ENCODE peak calls at places on chromosomes 11 and 22, in four cellular contexts. One of them, this sample, is unnamed.

GRCh38 chr22:25497269-25497668 is 67.2 kb upstream of the GRK3 start:
- DNase-seq in AG09319: no peak
- DNase-seq in ovary: no peak
- DNase-seq in choroid plexus epithelial cell: peak
- DNase-seq in this sample: no peak

GRCh38 chr22:30876925-30877553 is 91.5 kb downstream of the MORC2 start:
- DNase-seq in choroid plexus epithelial cell: peak
- DNase-seq in AG09319: no peak
- DNase-seq in ovary: peak
- DNase-seq in this sample: peak

GRCh38 chr11:44088377-44088776 is 7.1 kb upstream of the EXT2 start:
- DNase-seq in AG09319: no peak
- DNase-seq in choroid plexus epithelial cell: no peak
- DNase-seq in ovary: no peak
- DNase-seq in this sample: no peak

GRCh38 chr11:113632981-113633380 is 73.1 kb downstream of the TMPRSS5 start:
- DNase-seq in choroid plexus epithelial cell: peak
- DNase-seq in ovary: no peak
- DNase-seq in AG09319: no peak
- DNase-seq in this sample: no peak

GRCh38 chr11:122895591-122895990 is 13.0 kb downstream of the JHY start:
- DNase-seq in choroid plexus epithelial cell: no peak
- DNase-seq in ovary: no peak
- DNase-seq in AG09319: no peak
- DNase-seq in this sample: no peak

GRCh38 chr11:87892291-87892690 is 283.0 kb downstream of the RAB38 start:
- DNase-seq in choroid plexus epithelial cell: no peak
- DNase-seq in ovary: no peak
- DNase-seq in AG09319: no peak
- DNase-seq in this sample: no peak

GRCh38 chr22:47030143-47030641 is 267.7 kb downstream of the TBC1D22A start:
- DNase-seq in AG09319: no peak
- DNase-seq in ovary: no peak
- DNase-seq in choroid plexus epithelial cell: no peak
- DNase-seq in this sample: no peak

GRCh38 chr11:10041803-10042202 is 252.2 kb downstream of the SBF2 start:
- DNase-seq in ovary: no peak
- DNase-seq in AG09319: no peak
- DNase-seq in choroid plexus epithelial cell: no peak
- DNase-seq in this sample: no peak

GRCh38 chr22:35589071-35589735 is 27.9 kb downstream of the MB start:
- DNase-seq in AG09319: peak
- DNase-seq in ovary: peak
- DNase-seq in choroid plexus epithelial cell: peak
- DNase-seq in this sample: peak

GRCh38 chr22:24706050-24706449 is 68.5 kb downstream of the PIWIL3 start:
- DNase-seq in AG09319: no peak
- DNase-seq in choroid plexus epithelial cell: peak
- DNase-seq in ovary: no peak
- DNase-seq in this sample: no peak

GRCh38 chr11:62508336-62509058 is 38.1 kb downstream of the AHNAK start:
- DNase-seq in choroid plexus epithelial cell: peak
- DNase-seq in ovary: peak
- DNase-seq in AG09319: no peak
- DNase-seq in this sample: peak

GRCh38 chr11:44564198-44564597 is 1.3 kb upstream of the CD82 start:
- DNase-seq in AG09319: no peak
- DNase-seq in choroid plexus epithelial cell: no peak
- DNase-seq in ovary: peak
- DNase-seq in this sample: no peak

GRCh38 chr11:95832763-95833162 is 42.5 kb downstream of the CEP57 start:
- DNase-seq in choroid plexus epithelial cell: peak
- DNase-seq in ovary: no peak
- DNase-seq in AG09319: no peak
- DNase-seq in this sample: no peak

GRCh38 chr22:44405661-44406060 is 92.4 kb downstream of the RTL6 start:
- DNase-seq in choroid plexus epithelial cell: no peak
- DNase-seq in ovary: no peak
- DNase-seq in AG09319: no peak
- DNase-seq in this sample: no peak

GRCh38 chr11:5291207-5291838 is 10.4 kb downstream of the OR51B4 start:
- DNase-seq in choroid plexus epithelial cell: peak
- DNase-seq in AG09319: no peak
- DNase-seq in ovary: no peak
- DNase-seq in this sample: no peak

GRCh38 chr11:119366690-119367620 is 14.5 kb downstream of the USP2 start:
- DNase-seq in AG09319: no peak
- DNase-seq in ovary: no peak
- DNase-seq in choroid plexus epithelial cell: no peak
- DNase-seq in this sample: peak

GRCh38 chr11:75523189-75523588 is 2.6 kb downstream of the GDPD5 start:
- DNase-seq in choroid plexus epithelial cell: no peak
- DNase-seq in AG09319: no peak
- DNase-seq in ovary: no peak
- DNase-seq in this sample: no peak

GRCh38 chr11:117380676-117381075 is 53.0 kb downstream of the CEP164 start:
- DNase-seq in choroid plexus epithelial cell: no peak
- DNase-seq in ovary: no peak
- DNase-seq in AG09319: no peak
- DNase-seq in this sample: no peak

GRCh38 chr22:36197065-36197440 is 4.6 kb downstream of the APOL4 start:
- DNase-seq in choroid plexus epithelial cell: peak
- DNase-seq in AG09319: peak
- DNase-seq in ovary: peak
- DNase-seq in this sample: peak

GRCh38 chr11:85096939-85097338 is 530.2 kb downstream of the DLG2 start:
- DNase-seq in choroid plexus epithelial cell: no peak
- DNase-seq in ovary: no peak
- DNase-seq in AG09319: no peak
- DNase-seq in this sample: no peak

GRCh38 chr11:76770642-76771445 is 12.3 kb upstream of the TSKU start:
- DNase-seq in AG09319: peak
- DNase-seq in choroid plexus epithelial cell: peak
- DNase-seq in ovary: peak
- DNase-seq in this sample: no peak

GRCh38 chr11:44561964-44562734 is 3.3 kb upstream of the CD82 start:
- DNase-seq in ovary: no peak
- DNase-seq in choroid plexus epithelial cell: no peak
- DNase-seq in AG09319: no peak
- DNase-seq in this sample: no peak

GRCh38 chr11:2579315-2580060 is 120.3 kb downstream of the KCNQ1OT1 start:
- DNase-seq in AG09319: no peak
- DNase-seq in choroid plexus epithelial cell: no peak
- DNase-seq in ovary: peak
- DNase-seq in this sample: peak

GRCh38 chr11:85088286-85088685 is 538.9 kb downstream of the DLG2 start:
- DNase-seq in AG09319: no peak
- DNase-seq in choroid plexus epithelial cell: peak
- DNase-seq in ovary: no peak
- DNase-seq in this sample: no peak

GRCh38 chr11:12827929-12828812 is 153.9 kb downstream of the TEAD1 start:
- DNase-seq in choroid plexus epithelial cell: peak
- DNase-seq in AG09319: no peak
- DNase-seq in ovary: no peak
- DNase-seq in this sample: no peak

GRCh38 chr11:130816516-130816915 is 99.8 kb downstream of the SNX19 start:
- DNase-seq in ovary: no peak
- DNase-seq in choroid plexus epithelial cell: no peak
- DNase-seq in AG09319: no peak
- DNase-seq in this sample: no peak

GRCh38 chr11:65698205-65698604 is 13.8 kb upstream of the KAT5 start:
- DNase-seq in AG09319: no peak
- DNase-seq in ovary: no peak
- DNase-seq in choroid plexus epithelial cell: no peak
- DNase-seq in this sample: no peak

DNA sequence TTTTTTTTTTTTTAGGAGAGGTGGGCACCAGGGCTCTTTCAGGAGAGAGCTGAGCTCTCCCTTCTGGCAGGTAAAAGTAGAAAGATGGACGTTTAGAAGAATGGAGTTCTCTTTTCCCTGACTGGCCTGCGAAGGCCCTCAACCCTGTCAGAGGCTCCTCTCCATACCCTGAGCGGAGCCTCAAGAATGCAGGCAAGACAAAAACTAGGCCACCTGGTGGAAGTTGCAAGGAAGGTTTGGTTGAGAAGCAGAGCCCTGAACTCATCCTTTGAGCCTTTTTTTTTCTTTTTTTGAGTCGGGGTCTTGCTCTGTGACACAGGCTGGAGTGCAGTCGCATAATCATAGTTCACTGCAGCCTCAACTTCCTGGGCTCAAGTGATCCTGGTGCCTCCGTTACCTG is 1.4 kb downstream of the OTOG start:
- DNase-seq in ovary: no peak
- DNase-seq in AG09319: no peak
- DNase-seq in choroid plexus epithelial cell: no peak
- DNase-seq in this sample: no peak
- TF ChIP-seq CTCF in ovary: no peak
- TF ChIP-seq CTCF in AG09319: no peak
- TF ChIP-seq CTCF in choroid plexus epithelial cell: peak
- TF ChIP-seq CTCF in this sample: no peak

GRCh38 chr11:60831501-60832079 is 10.3 kb upstream of the CCDC86 start:
- DNase-seq in AG09319: no peak
- DNase-seq in choroid plexus epithelial cell: no peak
- DNase-seq in ovary: no peak
- DNase-seq in this sample: no peak

GRCh38 chr11:60834742-60835141 is 7.2 kb upstream of the CCDC86 start:
- DNase-seq in ovary: no peak
- DNase-seq in AG09319: no peak
- DNase-seq in choroid plexus epithelial cell: no peak
- DNase-seq in this sample: no peak

GRCh38 chr11:60835472-60835871 is 6.4 kb upstream of the CCDC86 start:
- DNase-seq in choroid plexus epithelial cell: no peak
- DNase-seq in ovary: no peak
- DNase-seq in AG09319: no peak
- DNase-seq in this sample: no peak

GRCh38 chr11:60830478-60831142 is 11.3 kb upstream of the CCDC86 start:
- DNase-seq in AG09319: no peak
- DNase-seq in ovary: no peak
- DNase-seq in choroid plexus epithelial cell: no peak
- DNase-seq in this sample: no peak

GRCh38 chr11:60831143-60831500 is 10.8 kb upstream of the CCDC86 start:
- DNase-seq in ovary: peak
- DNase-seq in AG09319: peak
- DNase-seq in choroid plexus epithelial cell: peak
- DNase-seq in this sample: peak
- TF ChIP-seq CTCF in ovary: peak
- TF ChIP-seq CTCF in AG09319: peak
- TF ChIP-seq CTCF in choroid plexus epithelial cell: peak
- TF ChIP-seq CTCF in this sample: peak

DNA sequence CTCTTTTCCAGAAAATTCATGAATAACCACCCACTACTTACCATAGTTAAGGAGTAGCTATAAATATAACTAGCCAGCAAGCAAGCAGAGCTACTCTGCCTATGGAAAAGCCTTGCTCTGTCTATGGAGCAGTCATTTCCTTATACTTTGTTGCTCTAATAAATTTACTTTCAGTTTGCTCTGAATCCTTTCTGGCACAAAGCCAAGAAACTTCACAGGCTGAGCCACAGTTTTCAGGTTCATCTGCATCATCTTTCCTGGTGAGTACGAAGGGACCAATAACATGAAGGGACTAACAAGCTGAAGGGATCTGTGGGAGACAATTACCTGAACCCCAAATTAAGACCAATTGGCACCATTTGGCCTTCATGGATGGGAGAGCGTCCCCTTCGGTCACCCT is 4.6 kb downstream of the OR4C45 start:
- DNase-seq in ovary: no peak
- DNase-seq in AG09319: no peak
- DNase-seq in choroid plexus epithelial cell: no peak
- DNase-seq in this sample: no peak
- TF ChIP-seq CTCF in ovary: no peak
- TF ChIP-seq CTCF in AG09319: no peak
- TF ChIP-seq CTCF in choroid plexus epithelial cell: no peak
- TF ChIP-seq CTCF in this sample: no peak

DNA sequence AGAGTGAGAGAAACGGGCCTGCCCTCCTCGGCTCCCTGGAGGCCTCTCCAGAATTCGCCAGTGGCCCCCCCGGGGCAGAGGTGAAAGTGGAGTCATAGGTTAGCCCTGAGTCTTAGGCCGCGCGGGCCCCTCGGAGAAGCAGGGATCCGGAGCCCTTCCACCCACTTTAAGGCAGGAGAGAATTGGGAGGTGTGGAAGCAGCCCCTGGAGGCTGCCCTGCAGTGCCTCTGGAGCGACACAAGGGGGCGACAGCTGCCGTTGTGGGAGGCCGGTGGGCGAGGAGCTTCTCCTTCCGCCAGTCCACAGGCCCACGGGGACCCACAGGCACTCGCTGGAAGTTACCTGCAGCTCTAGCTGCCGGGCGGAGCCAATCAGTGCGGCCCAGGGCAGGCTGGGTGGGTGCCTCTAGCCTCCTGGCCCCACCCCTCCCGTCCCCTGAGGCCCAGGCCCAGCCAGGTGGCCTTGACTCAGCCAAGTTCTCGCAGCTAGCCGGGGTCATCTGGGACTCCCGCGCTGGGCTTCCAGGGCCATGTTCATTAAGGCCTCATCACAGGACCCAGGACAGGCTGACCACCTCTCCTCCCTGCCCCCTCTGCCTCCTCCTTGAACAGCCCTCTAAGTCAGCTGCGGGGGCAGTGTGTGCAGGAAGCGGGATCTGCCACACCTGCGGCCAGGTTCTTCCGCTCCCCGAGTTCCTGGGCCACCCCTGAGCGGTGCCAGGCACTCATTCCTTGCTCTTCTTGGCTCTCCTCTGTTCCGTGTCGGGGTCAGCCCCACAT is 5.0 kb downstream of the DGKZ start:
- DNase-seq in ovary: peak
- DNase-seq in choroid plexus epithelial cell: peak
- DNase-seq in AG09319: no peak
- DNase-seq in this sample: peak
- TF ChIP-seq CTCF in ovary: peak
- TF ChIP-seq CTCF in choroid plexus epithelial cell: peak
- TF ChIP-seq CTCF in AG09319: peak
- TF ChIP-seq CTCF in this sample: peak

GRCh38 chr22:49198705-49199084 is 629.0 kb downstream of the BRD1 start:
- DNase-seq in choroid plexus epithelial cell: no peak
- DNase-seq in ovary: peak
- DNase-seq in AG09319: no peak
- DNase-seq in this sample: no peak
- TF ChIP-seq CTCF in choroid plexus epithelial cell: no peak
- TF ChIP-seq CTCF in ovary: no peak
- TF ChIP-seq CTCF in AG09319: no peak
- TF ChIP-seq CTCF in this sample: no peak

This sample was measured in heart left ventricle.